ENCODE peak calls at places on chromosomes 7 and 10, in nine cellular contexts. One of them, this sample, is unnamed.

GRCh38 chr7:146659732-146660131 is 543.1 kb downstream of the CNTNAP2 start:
- DNase-seq in A549: no peak
- DNase-seq in NCI-H2171: peak; percentile 9
- DNase-seq in T-helper 1 cell: no peak
- DNase-seq in stimulated activated CD8-positive, alpha-beta memory T cell treated with anti-CD3 and anti-CD28 coated beads, Interleukin-15, amount 100 ng/mL, for 24 hours: no peak
- DNase-seq in LoVo: no peak
- DNase-seq in mammary epithelial cell: no peak
- DNase-seq in EL: no peak
- DNase-seq in lower lobe of right lung: no peak
- DNase-seq in this sample: no peak

GRCh38 chr10:34821587-34822585 is 6.8 kb upstream of the PARD3 start:
- DNase-seq in A549: no peak
- DNase-seq in NCI-H2171: no peak
- DNase-seq in T-helper 1 cell: no peak
- DNase-seq in stimulated activated CD8-positive, alpha-beta memory T cell treated with anti-CD3 and anti-CD28 coated beads, Interleukin-15, amount 100 ng/mL, for 24 hours: no peak
- DNase-seq in LoVo: no peak
- DNase-seq in mammary epithelial cell: peak; percentile 27
- DNase-seq in EL: peak; percentile 64
- DNase-seq in lower lobe of right lung: no peak
- DNase-seq in this sample: no peak

GRCh38 chr10:46293228-46293627 is 6.4 kb downstream of the ANTXRL start:
- DNase-seq in A549: no peak
- DNase-seq in NCI-H2171: no peak
- DNase-seq in T-helper 1 cell: no peak
- DNase-seq in stimulated activated CD8-positive, alpha-beta memory T cell treated with anti-CD3 and anti-CD28 coated beads, Interleukin-15, amount 100 ng/mL, for 24 hours: no peak
- DNase-seq in LoVo: no peak
- DNase-seq in mammary epithelial cell: no peak
- DNase-seq in EL: no peak
- DNase-seq in lower lobe of right lung: no peak
- DNase-seq in this sample: no peak

GRCh38 chr10:101843032-101843991 is at the start of gene KCNIP2:
- DNase-seq in A549: no peak
- DNase-seq in NCI-H2171: no peak
- DNase-seq in T-helper 1 cell: peak; percentile 57
- DNase-seq in stimulated activated CD8-positive, alpha-beta memory T cell treated with anti-CD3 and anti-CD28 coated beads, Interleukin-15, amount 100 ng/mL, for 24 hours: no peak
- DNase-seq in LoVo: no peak
- DNase-seq in mammary epithelial cell: no peak
- DNase-seq in EL: no peak
- DNase-seq in lower lobe of right lung: peak; percentile 57
- DNase-seq in this sample: no peak

GRCh38 chr10:91190388-91190870 is 30.0 kb upstream of the PCGF5 start:
- DNase-seq in A549: no peak
- DNase-seq in NCI-H2171: no peak
- DNase-seq in T-helper 1 cell: no peak
- DNase-seq in stimulated activated CD8-positive, alpha-beta memory T cell treated with anti-CD3 and anti-CD28 coated beads, Interleukin-15, amount 100 ng/mL, for 24 hours: no peak
- DNase-seq in LoVo: no peak
- DNase-seq in mammary epithelial cell: no peak
- DNase-seq in EL: peak; percentile 28
- DNase-seq in lower lobe of right lung: no peak
- DNase-seq in this sample: no peak

GRCh38 chr7:2110586-2111396 is 122.0 kb downstream of the MAD1L1 start:
- DNase-seq in A549: no peak
- DNase-seq in NCI-H2171: no peak
- DNase-seq in T-helper 1 cell: no peak
- DNase-seq in stimulated activated CD8-positive, alpha-beta memory T cell treated with anti-CD3 and anti-CD28 coated beads, Interleukin-15, amount 100 ng/mL, for 24 hours: no peak
- DNase-seq in LoVo: no peak
- DNase-seq in mammary epithelial cell: no peak
- DNase-seq in EL: no peak
- DNase-seq in lower lobe of right lung: no peak
- DNase-seq in this sample: no peak

GRCh38 chr7:55381187-55381586 is 16.1 kb downstream of the LANCL2 start:
- DNase-seq in A549: no peak
- DNase-seq in NCI-H2171: no peak
- DNase-seq in T-helper 1 cell: no peak
- DNase-seq in stimulated activated CD8-positive, alpha-beta memory T cell treated with anti-CD3 and anti-CD28 coated beads, Interleukin-15, amount 100 ng/mL, for 24 hours: no peak
- DNase-seq in LoVo: no peak
- DNase-seq in mammary epithelial cell: no peak
- DNase-seq in EL: no peak
- DNase-seq in lower lobe of right lung: no peak
- DNase-seq in this sample: no peak

GRCh38 chr7:114819629-114820362 is 102.1 kb upstream of the MDFIC start:
- DNase-seq in A549: peak; percentile 95
- DNase-seq in NCI-H2171: no peak
- DNase-seq in T-helper 1 cell: no peak
- DNase-seq in stimulated activated CD8-positive, alpha-beta memory T cell treated with anti-CD3 and anti-CD28 coated beads, Interleukin-15, amount 100 ng/mL, for 24 hours: no peak
- DNase-seq in LoVo: peak; percentile 94
- DNase-seq in mammary epithelial cell: peak; percentile 99
- DNase-seq in EL: peak; percentile 96
- DNase-seq in lower lobe of right lung: no peak
- DNase-seq in this sample: peak; percentile 24

GRCh38 chr7:124671976-124672375 is 93.6 kb downstream of the GPR37 start:
- DNase-seq in A549: no peak
- DNase-seq in NCI-H2171: no peak
- DNase-seq in T-helper 1 cell: no peak
- DNase-seq in stimulated activated CD8-positive, alpha-beta memory T cell treated with anti-CD3 and anti-CD28 coated beads, Interleukin-15, amount 100 ng/mL, for 24 hours: no peak
- DNase-seq in LoVo: no peak
- DNase-seq in mammary epithelial cell: peak; percentile 61
- DNase-seq in EL: peak; percentile 18
- DNase-seq in lower lobe of right lung: no peak
- DNase-seq in this sample: no peak

GRCh38 chr7:151518781-151519044 is 982 bp downstream of the RHEB start:
- DNase-seq in A549: no peak
- DNase-seq in NCI-H2171: no peak
- DNase-seq in T-helper 1 cell: no peak
- DNase-seq in stimulated activated CD8-positive, alpha-beta memory T cell treated with anti-CD3 and anti-CD28 coated beads, Interleukin-15, amount 100 ng/mL, for 24 hours: no peak
- DNase-seq in LoVo: no peak
- DNase-seq in mammary epithelial cell: no peak
- DNase-seq in EL: no peak
- DNase-seq in lower lobe of right lung: no peak
- DNase-seq in this sample: no peak

GRCh38 chr7:39465055-39465929 is 100.9 kb upstream of the YAE1 start:
- DNase-seq in A549: peak; percentile 79
- DNase-seq in NCI-H2171: peak; percentile 52
- DNase-seq in T-helper 1 cell: no peak
- DNase-seq in stimulated activated CD8-positive, alpha-beta memory T cell treated with anti-CD3 and anti-CD28 coated beads, Interleukin-15, amount 100 ng/mL, for 24 hours: no peak
- DNase-seq in LoVo: peak; percentile 78
- DNase-seq in mammary epithelial cell: peak; percentile 39
- DNase-seq in EL: peak; percentile 45
- DNase-seq in lower lobe of right lung: no peak
- DNase-seq in this sample: peak; percentile 36

GRCh38 chr7:135768467-135768866 is 19.9 kb upstream of the FAM180A start:
- DNase-seq in A549: no peak
- DNase-seq in NCI-H2171: no peak
- DNase-seq in T-helper 1 cell: no peak
- DNase-seq in stimulated activated CD8-positive, alpha-beta memory T cell treated with anti-CD3 and anti-CD28 coated beads, Interleukin-15, amount 100 ng/mL, for 24 hours: no peak
- DNase-seq in LoVo: no peak
- DNase-seq in mammary epithelial cell: no peak
- DNase-seq in EL: no peak
- DNase-seq in lower lobe of right lung: no peak
- DNase-seq in this sample: no peak

GRCh38 chr7:21256310-21256877 is 171.5 kb upstream of the SP4 start:
- DNase-seq in A549: peak; percentile 53
- DNase-seq in NCI-H2171: peak; percentile 5
- DNase-seq in T-helper 1 cell: peak; percentile 13
- DNase-seq in stimulated activated CD8-positive, alpha-beta memory T cell treated with anti-CD3 and anti-CD28 coated beads, Interleukin-15, amount 100 ng/mL, for 24 hours: no peak
- DNase-seq in LoVo: peak; percentile 63
- DNase-seq in mammary epithelial cell: peak; percentile 6
- DNase-seq in EL: peak; percentile 23
- DNase-seq in lower lobe of right lung: no peak
- DNase-seq in this sample: peak; percentile 64

GRCh38 chr10:132932461-132933307 is 9.7 kb downstream of the CFAP46 start:
- DNase-seq in A549: no peak
- DNase-seq in NCI-H2171: no peak
- DNase-seq in T-helper 1 cell: no peak
- DNase-seq in stimulated activated CD8-positive, alpha-beta memory T cell treated with anti-CD3 and anti-CD28 coated beads, Interleukin-15, amount 100 ng/mL, for 24 hours: no peak
- DNase-seq in LoVo: no peak
- DNase-seq in mammary epithelial cell: no peak
- DNase-seq in EL: no peak
- DNase-seq in lower lobe of right lung: peak; percentile 55
- DNase-seq in this sample: no peak

GRCh38 chr7:16399916-16400895 is 21.1 kb downstream of the CRPPA start:
- DNase-seq in A549: peak; percentile 28
- DNase-seq in NCI-H2171: no peak
- DNase-seq in T-helper 1 cell: no peak
- DNase-seq in stimulated activated CD8-positive, alpha-beta memory T cell treated with anti-CD3 and anti-CD28 coated beads, Interleukin-15, amount 100 ng/mL, for 24 hours: no peak
- DNase-seq in LoVo: no peak
- DNase-seq in mammary epithelial cell: no peak
- DNase-seq in EL: no peak
- DNase-seq in lower lobe of right lung: no peak
- DNase-seq in this sample: no peak

GRCh38 chr7:73683916-73684693 is 708 bp downstream of the BUD23 start:
- DNase-seq in A549: no peak
- DNase-seq in NCI-H2171: no peak
- DNase-seq in T-helper 1 cell: no peak
- DNase-seq in stimulated activated CD8-positive, alpha-beta memory T cell treated with anti-CD3 and anti-CD28 coated beads, Interleukin-15, amount 100 ng/mL, for 24 hours: no peak
- DNase-seq in LoVo: no peak
- DNase-seq in mammary epithelial cell: peak; percentile 5
- DNase-seq in EL: no peak
- DNase-seq in lower lobe of right lung: no peak
- DNase-seq in this sample: no peak

GRCh38 chr7:15284406-15284805 is 277.4 kb downstream of the AGMO start:
- DNase-seq in A549: no peak
- DNase-seq in NCI-H2171: no peak
- DNase-seq in T-helper 1 cell: no peak
- DNase-seq in stimulated activated CD8-positive, alpha-beta memory T cell treated with anti-CD3 and anti-CD28 coated beads, Interleukin-15, amount 100 ng/mL, for 24 hours: no peak
- DNase-seq in LoVo: no peak
- DNase-seq in mammary epithelial cell: no peak
- DNase-seq in EL: no peak
- DNase-seq in lower lobe of right lung: no peak
- DNase-seq in this sample: no peak

GRCh38 chr10:12782537-12782936 is 219.0 kb downstream of the CCDC3 start:
- DNase-seq in A549: peak; percentile 61
- DNase-seq in NCI-H2171: no peak
- DNase-seq in T-helper 1 cell: no peak
- DNase-seq in stimulated activated CD8-positive, alpha-beta memory T cell treated with anti-CD3 and anti-CD28 coated beads, Interleukin-15, amount 100 ng/mL, for 24 hours: no peak
- DNase-seq in LoVo: peak; percentile 42
- DNase-seq in mammary epithelial cell: peak; percentile 6
- DNase-seq in EL: peak; percentile 26
- DNase-seq in lower lobe of right lung: peak; percentile 57
- DNase-seq in this sample: peak; percentile 14

GRCh38 chr7:73560035-73560835 is 2.7 kb upstream of the BCL7B start:
- DNase-seq in A549: peak; percentile 67
- DNase-seq in NCI-H2171: peak; percentile 10
- DNase-seq in T-helper 1 cell: no peak
- DNase-seq in stimulated activated CD8-positive, alpha-beta memory T cell treated with anti-CD3 and anti-CD28 coated beads, Interleukin-15, amount 100 ng/mL, for 24 hours: no peak
- DNase-seq in LoVo: peak; percentile 28
- DNase-seq in mammary epithelial cell: peak; percentile 63
- DNase-seq in EL: peak; percentile 80
- DNase-seq in lower lobe of right lung: no peak
- DNase-seq in this sample: peak; percentile 29

GRCh38 chr7:48097511-48098231 is 8.6 kb downstream of the UPP1 start:
- DNase-seq in A549: no peak
- DNase-seq in NCI-H2171: no peak
- DNase-seq in T-helper 1 cell: no peak
- DNase-seq in stimulated activated CD8-positive, alpha-beta memory T cell treated with anti-CD3 and anti-CD28 coated beads, Interleukin-15, amount 100 ng/mL, for 24 hours: no peak
- DNase-seq in LoVo: no peak
- DNase-seq in mammary epithelial cell: no peak
- DNase-seq in EL: no peak
- DNase-seq in lower lobe of right lung: no peak
- DNase-seq in this sample: peak; percentile 34

GRCh38 chr7:135234727-135235126 is 1.1 kb downstream of the STRA8 start:
- DNase-seq in A549: no peak
- DNase-seq in NCI-H2171: no peak
- DNase-seq in T-helper 1 cell: no peak
- DNase-seq in stimulated activated CD8-positive, alpha-beta memory T cell treated with anti-CD3 and anti-CD28 coated beads, Interleukin-15, amount 100 ng/mL, for 24 hours: no peak
- DNase-seq in LoVo: no peak
- DNase-seq in mammary epithelial cell: no peak
- DNase-seq in EL: no peak
- DNase-seq in lower lobe of right lung: no peak
- DNase-seq in this sample: no peak

GRCh38 chr7:7861211-7861633 is 107.4 kb upstream of the GLCCI1 start:
- DNase-seq in A549: peak; percentile 9
- DNase-seq in NCI-H2171: no peak
- DNase-seq in T-helper 1 cell: no peak
- DNase-seq in stimulated activated CD8-positive, alpha-beta memory T cell treated with anti-CD3 and anti-CD28 coated beads, Interleukin-15, amount 100 ng/mL, for 24 hours: no peak
- DNase-seq in LoVo: peak; percentile 39
- DNase-seq in mammary epithelial cell: peak; percentile 95
- DNase-seq in EL: peak; percentile 40
- DNase-seq in lower lobe of right lung: no peak
- DNase-seq in this sample: peak; percentile 75

GRCh38 chr10:14146005-14146404 is 184.7 kb downstream of the FRMD4A start:
- DNase-seq in A549: no peak
- DNase-seq in NCI-H2171: no peak
- DNase-seq in T-helper 1 cell: no peak
- DNase-seq in stimulated activated CD8-positive, alpha-beta memory T cell treated with anti-CD3 and anti-CD28 coated beads, Interleukin-15, amount 100 ng/mL, for 24 hours: no peak
- DNase-seq in LoVo: no peak
- DNase-seq in mammary epithelial cell: no peak
- DNase-seq in EL: peak; percentile 77
- DNase-seq in lower lobe of right lung: no peak
- DNase-seq in this sample: no peak

GRCh38 chr7:151426486-151426905 is 13.4 kb downstream of the CRYGN start:
- DNase-seq in A549: peak; percentile 83
- DNase-seq in NCI-H2171: no peak
- DNase-seq in T-helper 1 cell: no peak
- DNase-seq in stimulated activated CD8-positive, alpha-beta memory T cell treated with anti-CD3 and anti-CD28 coated beads, Interleukin-15, amount 100 ng/mL, for 24 hours: no peak
- DNase-seq in LoVo: peak; percentile 98
- DNase-seq in mammary epithelial cell: peak; percentile 65
- DNase-seq in EL: peak; percentile 95
- DNase-seq in lower lobe of right lung: peak; percentile 53
- DNase-seq in this sample: peak; percentile 55

GRCh38 chr7:75776295-75776971 is 4.4 kb upstream of the CCL26 start:
- DNase-seq in A549: peak; percentile 59
- DNase-seq in NCI-H2171: no peak
- DNase-seq in T-helper 1 cell: no peak
- DNase-seq in stimulated activated CD8-positive, alpha-beta memory T cell treated with anti-CD3 and anti-CD28 coated beads, Interleukin-15, amount 100 ng/mL, for 24 hours: no peak
- DNase-seq in LoVo: peak; percentile 53
- DNase-seq in mammary epithelial cell: peak; percentile 54
- DNase-seq in EL: peak; percentile 78
- DNase-seq in lower lobe of right lung: no peak
- DNase-seq in this sample: peak; percentile 24

GRCh38 chr10:94403034-94403822 is 887 bp downstream of the TBC1D12 start:
- DNase-seq in A549: peak; percentile 75
- DNase-seq in NCI-H2171: no peak
- DNase-seq in T-helper 1 cell: no peak
- DNase-seq in stimulated activated CD8-positive, alpha-beta memory T cell treated with anti-CD3 and anti-CD28 coated beads, Interleukin-15, amount 100 ng/mL, for 24 hours: no peak
- DNase-seq in LoVo: peak; percentile 73
- DNase-seq in mammary epithelial cell: peak; percentile 59
- DNase-seq in EL: peak; percentile 78
- DNase-seq in lower lobe of right lung: peak; percentile 77
- DNase-seq in this sample: peak; percentile 78

GRCh38 chr7:94740490-94740889 is 84.6 kb upstream of the SGCE start:
- DNase-seq in A549: no peak
- DNase-seq in NCI-H2171: no peak
- DNase-seq in T-helper 1 cell: no peak
- DNase-seq in stimulated activated CD8-positive, alpha-beta memory T cell treated with anti-CD3 and anti-CD28 coated beads, Interleukin-15, amount 100 ng/mL, for 24 hours: no peak
- DNase-seq in LoVo: no peak
- DNase-seq in mammary epithelial cell: no peak
- DNase-seq in EL: no peak
- DNase-seq in lower lobe of right lung: no peak
- DNase-seq in this sample: no peak

GRCh38 chr7:77537136-77537594 is at the start of gene PTPN12:
- DNase-seq in A549: no peak
- DNase-seq in NCI-H2171: peak; percentile 73
- DNase-seq in T-helper 1 cell: no peak
- DNase-seq in stimulated activated CD8-positive, alpha-beta memory T cell treated with anti-CD3 and anti-CD28 coated beads, Interleukin-15, amount 100 ng/mL, for 24 hours: no peak
- DNase-seq in LoVo: no peak
- DNase-seq in mammary epithelial cell: no peak
- DNase-seq in EL: no peak
- DNase-seq in lower lobe of right lung: no peak
- DNase-seq in this sample: no peak

GRCh38 chr10:98378722-98379121 is 36.3 kb downstream of the PYROXD2 start:
- DNase-seq in A549: no peak
- DNase-seq in NCI-H2171: no peak
- DNase-seq in T-helper 1 cell: no peak
- DNase-seq in stimulated activated CD8-positive, alpha-beta memory T cell treated with anti-CD3 and anti-CD28 coated beads, Interleukin-15, amount 100 ng/mL, for 24 hours: no peak
- DNase-seq in LoVo: no peak
- DNase-seq in mammary epithelial cell: no peak
- DNase-seq in EL: peak; percentile 36
- DNase-seq in lower lobe of right lung: no peak
- DNase-seq in this sample: no peak

GRCh38 chr7:151608031-151608551 is 88.4 kb upstream of the RHEB start:
- DNase-seq in A549: peak; percentile 18
- DNase-seq in NCI-H2171: no peak
- DNase-seq in T-helper 1 cell: no peak
- DNase-seq in stimulated activated CD8-positive, alpha-beta memory T cell treated with anti-CD3 and anti-CD28 coated beads, Interleukin-15, amount 100 ng/mL, for 24 hours: no peak
- DNase-seq in LoVo: peak; percentile 91
- DNase-seq in mammary epithelial cell: peak; percentile 73
- DNase-seq in EL: peak; percentile 3
- DNase-seq in lower lobe of right lung: no peak
- DNase-seq in this sample: no peak

GRCh38 chr10:104032144-104032775 is 53.4 kb downstream of the COL17A1 start:
- DNase-seq in A549: no peak
- DNase-seq in NCI-H2171: no peak
- DNase-seq in T-helper 1 cell: no peak
- DNase-seq in stimulated activated CD8-positive, alpha-beta memory T cell treated with anti-CD3 and anti-CD28 coated beads, Interleukin-15, amount 100 ng/mL, for 24 hours: no peak
- DNase-seq in LoVo: no peak
- DNase-seq in mammary epithelial cell: no peak
- DNase-seq in EL: no peak
- DNase-seq in lower lobe of right lung: no peak
- DNase-seq in this sample: no peak

This sample was measured in dermis microvascular lymphatic vessel endothelial cell.